ENCODE peak calls at places on chromosomes 12 and 14, in five cellular contexts. One of them, this sample, is unnamed.

GRCh38 chr12:17992002-17992656 is 97.9 kb downstream of the RERGL start:
- DNase-seq in K562: peak; percentile 34
- DNase-seq in HepG2: peak; percentile 3
- DNase-seq in A549: peak; percentile 60
- DNase-seq in GM12878: peak; percentile 15
- DNase-seq in this sample: peak; percentile 34

GRCh38 chr14:101480747-101481530 is 80.4 kb upstream of the DIO3 start:
- DNase-seq in K562: no peak
- DNase-seq in HepG2: peak; percentile 10
- DNase-seq in A549: peak; percentile 98
- DNase-seq in GM12878: no peak
- DNase-seq in this sample: no peak

GRCh38 chr12:75641031-75641780 is 129.8 kb upstream of the KRR1 start:
- DNase-seq in K562: peak; percentile 73
- DNase-seq in HepG2: no peak
- DNase-seq in A549: peak; percentile 66
- DNase-seq in GM12878: peak; percentile 87
- DNase-seq in this sample: no peak

GRCh38 chr12:66288121-66288520 is 14.2 kb upstream of the HELB start:
- DNase-seq in K562: peak; percentile 36
- DNase-seq in HepG2: no peak
- DNase-seq in A549: no peak
- DNase-seq in GM12878: no peak
- DNase-seq in this sample: no peak

GRCh38 chr14:33529773-33530172 is 421.1 kb downstream of the EGLN3 start:
- DNase-seq in K562: no peak
- DNase-seq in HepG2: no peak
- DNase-seq in A549: no peak
- DNase-seq in GM12878: no peak
- DNase-seq in this sample: no peak

GRCh38 chr12:117809509-117809908 is 159.3 kb downstream of the KSR2 start:
- DNase-seq in K562: no peak
- DNase-seq in HepG2: no peak
- DNase-seq in A549: no peak
- DNase-seq in GM12878: no peak
- DNase-seq in this sample: no peak

GRCh38 chr12:65765436-65765813 is 58.9 kb upstream of the HMGA2 start:
- DNase-seq in K562: no peak
- DNase-seq in HepG2: no peak
- DNase-seq in A549: no peak
- DNase-seq in GM12878: no peak
- DNase-seq in this sample: no peak

GRCh38 chr12:11814362-11814761 is 164.9 kb downstream of the ETV6 start:
- DNase-seq in K562: no peak
- DNase-seq in HepG2: peak; percentile 43
- DNase-seq in A549: no peak
- DNase-seq in GM12878: no peak
- DNase-seq in this sample: no peak

GRCh38 chr12:2287151-2287550 is 234.4 kb downstream of the CACNA1C start:
- DNase-seq in K562: no peak
- DNase-seq in HepG2: no peak
- DNase-seq in A549: no peak
- DNase-seq in GM12878: no peak
- DNase-seq in this sample: no peak

GRCh38 chr14:20415723-20416622 is 2.7 kb upstream of the TEP1 start:
- DNase-seq in K562: peak; percentile 70
- DNase-seq in HepG2: peak; percentile 69
- DNase-seq in A549: peak; percentile 67
- DNase-seq in GM12878: peak; percentile 49
- DNase-seq in this sample: no peak

GRCh38 chr14:94173471-94173884 is 644 bp upstream of the PPP4R4 start:
- DNase-seq in K562: peak; percentile 8
- DNase-seq in HepG2: no peak
- DNase-seq in A549: no peak
- DNase-seq in GM12878: no peak
- DNase-seq in this sample: peak; percentile 31

GRCh38 chr12:59383426-59383822 is 212.4 kb upstream of the SLC16A7 start:
- DNase-seq in K562: no peak
- DNase-seq in HepG2: no peak
- DNase-seq in A549: no peak
- DNase-seq in GM12878: no peak
- DNase-seq in this sample: no peak

GRCh38 chr12:16347391-16348298 is at the start of gene MGST1:
- DNase-seq in K562: peak; percentile 75
- DNase-seq in HepG2: peak; percentile 77
- DNase-seq in A549: peak; percentile 88
- DNase-seq in GM12878: peak; percentile 11
- DNase-seq in this sample: peak; percentile 84

GRCh38 chr12:102740157-102741032 is 176.6 kb downstream of the PAH start:
- DNase-seq in K562: peak; percentile 8
- DNase-seq in HepG2: peak; percentile 6
- DNase-seq in A549: peak; percentile 58
- DNase-seq in GM12878: no peak
- DNase-seq in this sample: no peak

GRCh38 chr14:74613211-74613914 is 1.3 kb upstream of the LTBP2 start:
- DNase-seq in K562: no peak
- DNase-seq in HepG2: no peak
- DNase-seq in A549: no peak
- DNase-seq in GM12878: no peak
- DNase-seq in this sample: no peak

GRCh38 chr12:29639893-29640495 is 142.5 kb upstream of the OVCH1 start:
- DNase-seq in K562: no peak
- DNase-seq in HepG2: no peak
- DNase-seq in A549: no peak
- DNase-seq in GM12878: no peak
- DNase-seq in this sample: no peak

GRCh38 chr12:104686196-104686595 is 229.4 kb downstream of the CHST11 start:
- DNase-seq in K562: no peak
- DNase-seq in HepG2: no peak
- DNase-seq in A549: no peak
- DNase-seq in GM12878: no peak
- DNase-seq in this sample: no peak

GRCh38 chr14:42004321-42004720 is 397.6 kb downstream of the LRFN5 start:
- DNase-seq in K562: no peak
- DNase-seq in HepG2: no peak
- DNase-seq in A549: no peak
- DNase-seq in GM12878: no peak
- DNase-seq in this sample: no peak

GRCh38 chr14:101502761-101503392 is 58.4 kb upstream of the DIO3 start:
- DNase-seq in K562: no peak
- DNase-seq in HepG2: no peak
- DNase-seq in A549: no peak
- DNase-seq in GM12878: no peak
- DNase-seq in this sample: no peak

GRCh38 chr12:106918746-106919145 is 37.0 kb upstream of the TMEM263 start:
- DNase-seq in K562: peak; percentile 44
- DNase-seq in HepG2: peak; percentile 30
- DNase-seq in A549: peak; percentile 43
- DNase-seq in GM12878: no peak
- DNase-seq in this sample: peak; percentile 50

GRCh38 chr14:34124585-34124984 is 173.7 kb upstream of the EGLN3 start:
- DNase-seq in K562: no peak
- DNase-seq in HepG2: no peak
- DNase-seq in A549: no peak
- DNase-seq in GM12878: no peak
- DNase-seq in this sample: no peak

GRCh38 chr12:71718611-71719010 is 32.7 kb downstream of the TMEM19 start:
- DNase-seq in K562: no peak
- DNase-seq in HepG2: no peak
- DNase-seq in A549: no peak
- DNase-seq in GM12878: no peak
- DNase-seq in this sample: no peak

GRCh38 chr12:70106347-70106746 is 136.9 kb upstream of the CNOT2 start:
- DNase-seq in K562: no peak
- DNase-seq in HepG2: no peak
- DNase-seq in A549: no peak
- DNase-seq in GM12878: no peak
- DNase-seq in this sample: no peak

GRCh38 chr12:99138397-99138796 is 493.3 kb downstream of the APAF1 start:
- DNase-seq in K562: no peak
- DNase-seq in HepG2: no peak
- DNase-seq in A549: no peak
- DNase-seq in GM12878: no peak
- DNase-seq in this sample: no peak

GRCh38 chr14:58501214-58501816 is 73.8 kb downstream of the KIAA0586 start:
- DNase-seq in K562: peak; percentile 49
- DNase-seq in HepG2: peak; percentile 54
- DNase-seq in A549: peak; percentile 80
- DNase-seq in GM12878: peak; percentile 30
- DNase-seq in this sample: no peak

GRCh38 chr12:49187184-49187583 is 1.7 kb downstream of the TUBA1A start:
- DNase-seq in K562: no peak
- DNase-seq in HepG2: no peak
- DNase-seq in A549: peak; percentile 20
- DNase-seq in GM12878: no peak
- DNase-seq in this sample: no peak

DNA sequence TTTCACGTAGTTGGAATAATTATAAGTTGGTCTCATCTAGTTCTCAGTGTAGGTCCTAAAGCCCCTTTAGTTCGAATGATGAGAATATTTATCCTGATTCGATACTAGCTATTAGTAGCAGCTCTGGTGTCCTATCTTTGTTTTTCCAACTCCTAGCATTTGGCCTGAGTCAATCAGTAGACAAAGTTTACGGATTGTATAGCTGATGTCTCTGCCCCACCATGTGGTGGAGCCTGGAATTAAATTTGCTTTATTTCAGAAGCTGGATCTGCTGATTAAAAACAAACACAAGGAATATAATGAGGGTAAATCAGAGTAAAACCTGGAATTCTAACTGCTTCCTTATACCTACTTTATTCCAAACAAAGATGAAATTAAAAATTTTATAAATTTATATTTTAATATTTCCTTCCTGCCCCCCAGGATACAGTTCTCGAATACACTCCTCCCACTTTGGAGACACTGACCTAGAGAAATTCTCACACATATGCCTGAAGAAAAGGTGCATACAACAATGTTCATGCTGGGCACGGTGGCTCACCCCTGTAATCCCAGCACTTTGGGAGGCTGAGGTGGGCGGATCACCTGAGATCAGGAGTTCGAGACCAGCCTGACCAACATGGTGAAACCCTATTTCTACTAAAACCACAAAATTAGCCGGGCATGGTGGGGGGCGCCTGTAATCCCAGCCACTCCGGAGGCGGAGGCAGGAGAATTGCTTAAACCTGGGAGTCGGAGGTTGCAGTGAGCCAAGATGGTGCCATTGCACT is 7.6 kb upstream of the BRMS1L start:
- DNase-seq in K562: peak; percentile 52
- DNase-seq in HepG2: peak; percentile 86
- DNase-seq in A549: peak; percentile 59
- DNase-seq in GM12878: no peak
- DNase-seq in this sample: no peak
- TF ChIP-seq ESRRA in K562: no peak
- TF ChIP-seq ESRRA in HepG2: no peak
- TF ChIP-seq ESRRA in A549: no peak
- TF ChIP-seq ESRRA in GM12878: no peak
- TF ChIP-seq ESRRA in this sample: no peak

GRCh38 chr14:92917041-92917940 is 5.7 kb upstream of the CHGA start:
- DNase-seq in K562: no peak
- DNase-seq in HepG2: no peak
- DNase-seq in A549: no peak
- DNase-seq in GM12878: no peak
- DNase-seq in this sample: no peak
- TF ChIP-seq ESRRA in K562: no peak
- TF ChIP-seq ESRRA in HepG2: no peak
- TF ChIP-seq ESRRA in A549: no peak
- TF ChIP-seq ESRRA in GM12878: no peak
- TF ChIP-seq ESRRA in this sample: no peak

GRCh38 chr12:57118711-57119271 is 7.6 kb upstream of the STAT6 start:
- DNase-seq in K562: no peak
- DNase-seq in HepG2: no peak
- DNase-seq in A549: no peak
- DNase-seq in GM12878: no peak
- DNase-seq in this sample: no peak
- TF ChIP-seq ESRRA in K562: no peak
- TF ChIP-seq ESRRA in HepG2: no peak
- TF ChIP-seq ESRRA in A549: no peak
- TF ChIP-seq ESRRA in GM12878: no peak
- TF ChIP-seq ESRRA in this sample: no peak

GRCh38 chr12:108629156-108629555 is 4.5 kb downstream of the SELPLG start:
- DNase-seq in K562: peak; percentile 41
- DNase-seq in HepG2: no peak
- DNase-seq in A549: no peak
- DNase-seq in GM12878: no peak
- DNase-seq in this sample: no peak

GRCh38 chr12:108629824-108630476 is 3.7 kb downstream of the SELPLG start:
- DNase-seq in K562: peak; percentile 97
- DNase-seq in HepG2: peak; percentile 21
- DNase-seq in A549: peak; percentile 58
- DNase-seq in GM12878: no peak
- DNase-seq in this sample: no peak

GRCh38 chr12:108633081-108633533 is 587 bp downstream of the SELPLG start:
- DNase-seq in K562: no peak
- DNase-seq in HepG2: no peak
- DNase-seq in A549: no peak
- DNase-seq in GM12878: no peak
- DNase-seq in this sample: no peak

GRCh38 chr12:108633534-108634224 is at the start of gene SELPLG:
- DNase-seq in K562: peak; percentile 40
- DNase-seq in HepG2: no peak
- DNase-seq in A549: no peak
- DNase-seq in GM12878: peak; percentile 99
- DNase-seq in this sample: no peak

DNA sequence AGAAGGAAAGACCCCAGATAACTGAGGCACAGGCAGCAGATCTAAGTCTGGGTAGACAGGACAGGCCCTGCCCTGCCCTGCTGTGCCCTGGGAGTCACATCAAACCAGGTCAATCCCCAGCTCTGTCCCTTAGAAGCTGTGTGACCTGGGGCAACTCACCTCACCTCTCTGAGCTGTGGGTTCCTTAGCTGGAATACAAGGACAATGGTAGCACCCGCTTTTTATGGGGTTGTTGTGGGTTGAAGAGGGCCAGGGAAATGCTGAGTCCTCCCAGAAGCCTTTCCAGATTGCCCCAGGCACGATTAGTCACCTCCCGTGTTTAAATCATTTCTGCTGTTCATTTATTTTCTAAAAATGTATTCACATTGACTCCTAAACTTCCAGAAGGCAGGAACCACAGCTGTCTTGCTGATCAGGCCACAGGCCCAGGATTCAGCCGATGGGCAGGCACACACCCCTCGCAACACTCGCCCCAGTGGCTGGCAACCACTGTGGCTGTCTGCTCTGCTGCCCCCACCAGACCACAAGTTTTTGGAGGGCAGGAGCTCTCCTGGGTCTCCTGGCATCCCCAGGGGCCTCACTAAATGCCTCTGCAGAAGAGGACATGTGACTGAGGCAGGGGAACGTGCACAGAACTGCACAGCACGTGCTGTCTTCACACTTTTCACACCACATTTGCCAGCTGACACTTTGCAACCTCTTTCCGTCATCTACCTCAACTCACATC is 3.0 kb downstream of the SELPLG start:
- DNase-seq in K562: peak; percentile 31
- DNase-seq in HepG2: no peak
- DNase-seq in A549: no peak
- DNase-seq in GM12878: no peak
- DNase-seq in this sample: no peak
- TF ChIP-seq ESRRA in K562: no peak
- TF ChIP-seq ESRRA in HepG2: no peak
- TF ChIP-seq ESRRA in A549: no peak
- TF ChIP-seq ESRRA in GM12878: no peak
- TF ChIP-seq ESRRA in this sample: no peak

This sample was measured in WTC11.